ENCODE peak calls at places on chromosomes 11 and 22, in six cellular contexts. R is PC-9, U is adrenal gland, L is tibial nerve, O is epithelial cell of prostate, M is upper lobe of right lung. H is an unnamed sample.

GRCh38 chr22:29480512-29481264 is 670 bp downstream of the NEFH start:
- DNase-seq in R (peak; percentile 54), U (peak; percentile 86), L (no peak), O (no peak), M (peak; percentile 74), H (peak; percentile 33)

GRCh38 chr22:32364210-32364609 is 6.5 kb downstream of the RFPL3 start:
- DNase-seq in L (no peak), R (no peak), M (no peak), O (no peak), U (no peak), H (no peak)

GRCh38 chr11:20093775-20094174 is 66.5 kb downstream of the DBX1 start:
- DNase-seq in O (no peak), R (no peak), M (no peak), U (no peak), L (no peak), H (no peak)

GRCh38 chr11:20353829-20354434 is 9.6 kb upstream of the HTATIP2 start:
- DNase-seq in U (peak; percentile 56), M (no peak), R (no peak), L (no peak), O (no peak), H (no peak)

GRCh38 chr11:131652231-131652630 is 281.8 kb downstream of the NTM start:
- DNase-seq in R (no peak), L (no peak), U (no peak), O (no peak), M (no peak), H (no peak)

GRCh38 chr11:57567210-57567511 is 311 bp downstream of the UBE2L6 start:
- DNase-seq in O (no peak), U (peak; percentile 51), M (no peak), R (no peak), L (no peak), H (no peak)

GRCh38 chr11:3867209-3868071 is 12.0 kb downstream of the STIM1 start:
- DNase-seq in U (peak; percentile 66), L (no peak), M (no peak), R (no peak), O (no peak), H (no peak)

GRCh38 chr22:29256606-29257325 is 11.0 kb downstream of the RHBDD3 start:
- DNase-seq in U (no peak), L (no peak), O (no peak), M (no peak), R (no peak), H (no peak)

GRCh38 chr22:37741312-37741795 is 44.5 kb downstream of the TRIOBP start:
- DNase-seq in L (peak; percentile 86), M (peak; percentile 85), U (peak; percentile 79), O (peak; percentile 20), R (no peak), H (no peak)

GRCh38 chr22:31607696-31608095 is 54.3 kb downstream of the PISD start:
- DNase-seq in O (no peak), M (no peak), U (no peak), R (no peak), L (no peak), H (no peak)

GRCh38 chr11:36558511-36559413 is 9.0 kb upstream of the RAG1 start:
- DNase-seq in M (no peak), R (no peak), L (no peak), O (no peak), U (no peak), H (no peak)

GRCh38 chr11:18700872-18701271 is 2.3 kb downstream of the TMEM86A start:
- DNase-seq in R (no peak), M (no peak), O (no peak), L (no peak), U (no peak), H (no peak)

GRCh38 chr22:50548046-50548912 is 2.6 kb downstream of the KLHDC7B start:
- DNase-seq in R (no peak), L (no peak), O (no peak), M (peak; percentile 69), U (no peak), H (no peak)

GRCh38 chr11:119785131-119785530 is 56.1 kb upstream of the NECTIN1 start:
- DNase-seq in L (no peak), O (no peak), U (no peak), M (no peak), R (no peak), H (no peak)

GRCh38 chr11:119346605-119347004 is at the start of gene MFRP:
- DNase-seq in M (no peak), L (no peak), U (no peak), R (no peak), O (no peak), H (no peak)

GRCh38 chr11:87039371-87039770 is 1.6 kb downstream of the TMEM135 start:
- DNase-seq in M (no peak), U (peak; percentile 35), R (no peak), L (peak; percentile 21), O (no peak), H (no peak)

GRCh38 chr11:120929664-120930154 is 94.2 kb upstream of the TBCEL start:
- DNase-seq in O (no peak), R (peak; percentile 12), M (no peak), L (no peak), U (peak; percentile 42), H (no peak)

GRCh38 chr22:39928556-39929401 is 27.9 kb downstream of the GRAP2 start:
- DNase-seq in M (no peak), O (peak; percentile 37), U (no peak), L (no peak), R (no peak), H (no peak)

GRCh38 chr22:29203456-29203855 is 2.2 kb upstream of the EMID1 start:
- DNase-seq in L (no peak), M (no peak), U (no peak), O (no peak), R (no peak), H (no peak)

GRCh38 chr11:10263929-10264328 is 30.1 kb downstream of the SBF2 start:
- DNase-seq in L (no peak), M (no peak), R (no peak), O (no peak), U (no peak), H (no peak)

GRCh38 chr11:128297805-128298204 is 289.6 kb downstream of the ETS1 start:
- DNase-seq in U (no peak), R (no peak), L (no peak), M (no peak), O (no peak), H (no peak)
- H3K27ac ChIP-seq in U (no peak overlapping the region), R (no peak overlapping the region), L (no peak overlapping the region), M (peak overlapping the region; percentile 4), O (no peak overlapping the region), H (no peak overlapping the region)

GRCh38 chr22:24134090-24134846 is 47.0 kb upstream of the SUSD2 start:
- DNase-seq in R (no peak), U (no peak), O (no peak), M (peak; percentile 90), L (no peak), H (peak; percentile 77)
- H3K27ac ChIP-seq in R (no peak overlapping the region), U (no peak overlapping the region), O (no peak overlapping the region), M (peak overlapping the region; percentile 30), L (no peak overlapping the region), H (peak overlapping the region; percentile 87)

DNA sequence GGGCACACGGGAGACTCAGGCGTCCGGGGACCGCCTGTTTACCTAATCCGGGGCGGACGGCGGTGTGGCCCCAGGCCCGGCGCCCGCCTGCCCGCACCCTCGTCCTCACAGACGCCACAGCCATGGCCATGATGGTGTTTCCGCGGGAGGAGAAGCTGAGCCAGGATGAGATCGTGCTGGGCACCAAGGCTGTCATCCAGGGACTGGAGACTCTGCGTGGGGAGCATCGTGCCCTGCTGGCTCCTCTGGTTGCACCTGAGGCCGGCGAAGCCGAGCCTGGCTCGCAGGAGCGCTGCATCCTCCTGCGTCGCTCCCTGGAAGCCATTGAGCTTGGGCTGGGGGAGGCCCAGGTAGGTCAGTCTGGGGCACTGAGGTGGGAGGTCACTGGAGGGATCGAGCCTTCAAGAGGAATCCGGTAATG is 10.0 kb upstream of the RAB1B start:
- DNase-seq in L (no peak), O (no peak), U (no peak), M (no peak), R (no peak), H (no peak)
- H3K27ac ChIP-seq in L (peak overlapping the region; percentile 83), O (peak overlapping the region; percentile 72), U (no peak overlapping the region), M (peak overlapping the region; percentile 32), R (no peak overlapping the region), H (peak overlapping the region; percentile 49)

GRCh38 chr11:32991898-32992297 is 23.8 kb upstream of the DEPDC7 start:
- DNase-seq in U (no peak), R (no peak), O (no peak), M (no peak), L (no peak), H (no peak)
- H3K27ac ChIP-seq in U (no peak overlapping the region), R (no peak overlapping the region), O (no peak overlapping the region), M (no peak overlapping the region), L (no peak overlapping the region), H (no peak overlapping the region)

GRCh38 chr22:19844423-19845368 is 10.0 kb downstream of the GNB1L start:
- DNase-seq in U (peak; percentile 66), O (no peak), M (peak; percentile 82), R (peak; percentile 58), L (no peak), H (no peak)

GRCh38 chr22:19846620-19847344 is 7.9 kb downstream of the GNB1L start:
- DNase-seq in M (no peak), R (no peak), U (no peak), O (no peak), L (no peak), H (no peak)

GRCh38 chr22:19847345-19847632 is 7.4 kb downstream of the GNB1L start:
- DNase-seq in R (no peak), U (no peak), L (no peak), M (no peak), O (no peak), H (no peak)

GRCh38 chr22:19843857-19844422 is 10.7 kb downstream of the GNB1L start:
- DNase-seq in O (no peak), M (no peak), L (no peak), R (no peak), U (no peak), H (no peak)

DNA sequence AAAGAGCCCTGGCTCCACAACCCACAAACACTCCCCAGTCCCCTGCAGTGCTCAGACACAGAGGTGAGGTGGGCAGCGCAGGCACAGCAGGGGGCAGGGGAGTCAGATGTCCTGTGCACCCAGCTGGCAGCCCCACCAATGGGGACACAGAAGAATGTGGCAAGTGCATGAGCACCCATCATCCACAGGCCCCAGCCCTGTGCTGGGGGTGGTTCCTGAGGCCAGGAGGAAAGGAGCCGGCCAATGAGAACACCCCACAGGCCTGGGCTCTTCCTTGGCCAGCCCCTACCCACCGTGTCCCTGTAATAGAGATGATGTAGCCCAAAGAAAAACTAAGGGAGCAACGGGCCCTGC is 9.3 kb downstream of the GNB1L start:
- DNase-seq in U (no peak), O (no peak), R (no peak), M (no peak), L (no peak), H (no peak)
- H3K27ac ChIP-seq in U (no peak overlapping the region), O (no peak overlapping the region), R (no peak overlapping the region), M (peak overlapping the region; percentile 76), L (no peak overlapping the region), H (no peak overlapping the region)